ENCODE peak calls at places on chromosome 7, in four cellular contexts. F is GM12891, W is GM12878, K is H1. P is an unnamed sample.

GRCh38 chr7:1884583-1885350 is 214.7 kb downstream of the ELFN1 start:
- DNase-seq in F (no peak), W (no peak), K (no peak), P (no peak)

GRCh38 chr7:142025896-142026295 is 30.2 kb downstream of the MGAM start:
- DNase-seq in F (no peak), W (no peak), K (no peak), P (no peak)

GRCh38 chr7:111873963-111874693 is 311.8 kb upstream of the IMMP2L start:
- DNase-seq in F (no peak), W (no peak), K (no peak), P (no peak)

GRCh38 chr7:17986826-17987225 is 40.8 kb downstream of the PRPS1L1 start:
- DNase-seq in F (no peak), W (no peak), K (no peak), P (no peak)

GRCh38 chr7:106731637-106732036 is 70.7 kb upstream of the CCDC71L start:
- DNase-seq in F (no peak), W (no peak), K (no peak), P (no peak)

GRCh38 chr7:47327698-47328391 is 254.1 kb downstream of the TNS3 start:
- DNase-seq in F (no peak), W (no peak), K (peak), P (no peak)

GRCh38 chr7:12941512-12941911 is 254.1 kb downstream of the ARL4A start:
- DNase-seq in F (no peak), W (no peak), K (no peak), P (no peak)

GRCh38 chr7:27160147-27160545 is 3.7 kb upstream of the HOXA7 start:
- DNase-seq in F (no peak), W (no peak), K (no peak), P (no peak)

GRCh38 chr7:132472463-132473120 is 103.7 kb downstream of the PLXNA4 start:
- DNase-seq in F (no peak), W (no peak), K (no peak), P (no peak)

GRCh38 chr7:2255145-2256139 is 13.4 kb downstream of the NUDT1 start:
- DNase-seq in F (no peak), W (no peak), K (no peak), P (peak)

GRCh38 chr7:156725074-156725473 is 84.5 kb downstream of the RNF32 start:
- DNase-seq in F (no peak), W (no peak), K (no peak), P (no peak)

GRCh38 chr7:142134944-142135343 is 23.4 kb downstream of the MGAM2 start:
- DNase-seq in F (no peak), W (no peak), K (no peak), P (no peak)

GRCh38 chr7:80311313-80311712 is 176.7 kb downstream of the GNAI1 start:
- DNase-seq in F (no peak), W (no peak), K (no peak), P (no peak)

GRCh38 chr7:20598479-20599419 is 16.7 kb upstream of the ABCB5 start:
- DNase-seq in F (peak), W (peak), K (no peak), P (no peak)

GRCh38 chr7:140694592-140694991 is 1.9 kb upstream of the NDUFB2 start:
- DNase-seq in F (no peak), W (no peak), K (no peak), P (no peak)

GRCh38 chr7:157916946-157917670 is 580.3 kb downstream of the DNAJB6 start:
- DNase-seq in F (no peak), W (no peak), K (no peak), P (no peak)

GRCh38 chr7:6279937-6280336 is 7.5 kb upstream of the CYTH3 start:
- DNase-seq in F (no peak), W (no peak), K (no peak), P (no peak)

GRCh38 chr7:1027285-1028043 is 16.9 kb upstream of the GPR146 start:
- DNase-seq in F (no peak), W (no peak), K (no peak), P (no peak)

GRCh38 chr7:128176696-128177095 is 64.4 kb upstream of the LEP start:
- DNase-seq in F (no peak), W (no peak), K (no peak), P (no peak)

GRCh38 chr7:24192053-24192452 is 91.9 kb upstream of the NPY start:
- DNase-seq in F (no peak), W (no peak), K (no peak), P (no peak)

GRCh38 chr7:94244760-94245159 is 149.9 kb upstream of the COL1A2 start:
- DNase-seq in F (no peak), W (no peak), K (no peak), P (no peak)

GRCh38 chr7:124532166-124532565 is 233.4 kb downstream of the GPR37 start:
- DNase-seq in F (no peak), W (no peak), K (no peak), P (no peak)

GRCh38 chr7:25857376-25858067 is 294.5 kb upstream of the NFE2L3 start:
- DNase-seq in F (no peak), W (no peak), K (no peak), P (no peak)

GRCh38 chr7:19585761-19586160 is 123.1 kb downstream of the POLR1F start:
- DNase-seq in F (no peak), W (no peak), K (no peak), P (no peak)

GRCh38 chr7:937851-938484 is 16.5 kb downstream of the ADAP1 start:
- DNase-seq in F (no peak), W (no peak), K (no peak), P (no peak)

GRCh38 chr7:132100981-132101380 is 475.3 kb downstream of the PLXNA4 start:
- DNase-seq in F (no peak), W (no peak), K (no peak), P (no peak)

GRCh38 chr7:73669858-73670385 is 2.3 kb downstream of the VPS37D start:
- DNase-seq in F (no peak), W (no peak), K (no peak), P (no peak)

GRCh38 chr7:47375121-47375551 is 206.8 kb downstream of the TNS3 start:
- DNase-seq in F (no peak), W (no peak), K (no peak), P (no peak)

GRCh38 chr7:131381069-131381838 is 53.6 kb downstream of the MKLN1 start:
- DNase-seq in F (no peak), W (no peak), K (no peak), P (no peak)

GRCh38 chr7:85608804-85609203 is 421.9 kb upstream of the SEMA3D start:
- DNase-seq in F (no peak), W (no peak), K (no peak), P (no peak)

GRCh38 chr7:129780257-129781127 is 169.0 kb downstream of the NRF1 start:
- DNase-seq in F (peak), W (no peak), K (peak), P (peak)

GRCh38 chr7:129779602-129780256 is 168.2 kb downstream of the NRF1 start:
- DNase-seq in F (peak), W (no peak), K (no peak), P (peak)

GRCh38 chr7:129777195-129777844 is 165.8 kb downstream of the NRF1 start:
- DNase-seq in F (no peak), W (no peak), K (no peak), P (no peak)

GRCh38 chr7:129777993-129778769 is 166.7 kb downstream of the NRF1 start:
- DNase-seq in F (no peak), W (no peak), K (no peak), P (no peak)

GRCh38 chr7:129778770-129779601 is 167.5 kb downstream of the NRF1 start:
- DNase-seq in F (no peak), W (no peak), K (no peak), P (no peak)
- TF ChIP-seq TAF1 in F (no peak), W (no peak), K (no peak), P (no peak)

GRCh38 chr7:149125864-149126661 is at the start of gene ZNF425:
- DNase-seq in F (peak), W (peak), K (peak), P (peak)

GRCh38 chr7:149125189-149125863 is 798 bp downstream of the ZNF425 start:
- DNase-seq in F (no peak), W (no peak), K (no peak), P (no peak)

GRCh38 chr7:149130572-149131198 is 4.6 kb upstream of the ZNF425 start:
- DNase-seq in F (no peak), W (no peak), K (no peak), P (no peak)

GRCh38 chr7:149126662-149127321 is 668 bp upstream of the ZNF425 start:
- DNase-seq in F (peak), W (no peak), K (no peak), P (peak)
- TF ChIP-seq POLR2A in F (peak), W (no peak), K (no peak), P (no peak)

DNA sequence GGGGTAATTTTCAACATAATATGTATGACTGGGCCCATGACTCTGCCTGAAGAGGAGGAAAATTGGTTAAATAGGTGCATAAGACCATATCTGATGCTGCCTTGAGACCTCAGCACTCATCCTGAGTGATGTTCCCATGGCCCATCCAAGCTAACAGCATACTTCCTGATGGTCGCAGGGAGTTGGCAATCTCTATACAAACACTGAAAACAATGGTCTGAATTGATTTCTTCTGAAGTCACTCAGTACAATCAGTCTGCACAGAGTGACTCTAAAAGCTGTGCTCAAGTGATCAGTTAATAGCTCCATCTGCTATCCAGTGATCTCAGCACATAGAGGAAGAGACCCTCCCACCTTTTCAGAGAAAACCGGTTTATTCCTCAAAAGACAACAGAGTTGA is 3.9 kb downstream of the PPP1R17 start:
- DNase-seq in F (no peak), W (no peak), K (no peak), P (no peak)
- TF ChIP-seq POLR2AphosphoS5 in F (no peak), W (no peak), K (no peak), P (no peak)

DNA sequence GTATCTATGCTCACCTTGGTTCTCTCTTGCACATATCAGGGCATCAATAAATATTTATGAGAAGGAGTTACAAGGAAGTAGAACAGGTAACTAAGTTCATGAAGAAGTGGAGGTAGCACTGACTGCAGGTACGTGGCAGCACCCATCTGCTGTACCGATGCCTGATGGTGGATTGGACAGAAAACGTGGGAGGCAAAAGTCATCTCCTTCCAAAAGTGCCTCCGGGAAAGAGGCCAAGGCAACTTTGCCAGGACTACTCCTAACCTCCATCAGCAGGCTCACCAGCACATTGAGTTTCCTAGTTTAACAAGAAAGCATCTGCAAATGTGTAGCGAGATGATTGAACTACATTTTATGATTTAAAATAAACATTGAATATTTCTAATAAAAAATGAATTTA is 248.8 kb downstream of the ANKRD7 start:
- DNase-seq in F (no peak), W (no peak), K (no peak), P (no peak)
- TF ChIP-seq TAF1 in F (no peak), W (no peak), K (no peak), P (no peak)

DNA sequence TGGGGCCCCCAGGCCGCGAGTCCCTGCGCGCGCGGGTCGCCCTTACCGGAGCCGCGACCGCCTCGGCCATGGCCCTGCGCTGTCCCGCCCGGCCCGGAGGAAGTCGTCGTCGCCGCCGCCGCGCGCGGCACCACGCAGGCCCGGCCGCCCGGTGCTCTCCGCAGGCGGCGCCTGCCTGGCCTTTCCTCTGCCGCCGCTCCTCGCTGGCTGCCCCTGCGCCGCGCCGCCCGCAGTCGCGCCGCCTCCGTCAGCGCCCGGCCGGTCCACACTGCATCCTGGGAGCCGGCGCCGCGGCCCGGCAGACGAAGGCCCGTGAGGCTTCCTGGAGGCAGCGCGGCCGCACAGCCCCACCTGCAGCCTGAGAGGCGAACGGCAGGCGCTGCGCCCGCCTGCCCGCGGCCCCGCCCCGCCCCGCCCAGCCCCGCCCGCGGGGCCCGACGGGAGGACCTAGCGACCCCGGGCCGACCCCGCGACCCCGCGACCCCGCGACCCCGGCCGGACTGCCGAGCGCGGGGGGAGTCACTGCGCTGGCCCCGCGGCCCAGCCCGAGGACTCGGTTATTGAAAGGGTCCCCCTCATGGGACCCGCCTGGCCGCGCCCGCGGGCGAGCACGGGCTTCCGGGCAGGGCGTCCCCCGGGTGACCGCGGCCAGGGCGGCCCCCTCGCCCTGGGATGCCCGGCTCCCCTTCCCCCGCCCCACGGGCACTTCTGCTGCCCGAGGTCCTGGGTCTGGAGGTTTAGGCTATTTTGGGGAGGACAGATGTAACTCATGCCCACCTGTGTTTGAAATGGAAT is at the start of gene ZNF746:
- DNase-seq in F (peak), W (peak), K (peak), P (peak)
- TF ChIP-seq POLR2A in F (no peak), W (peak), K (no peak), P (peak)

DNA sequence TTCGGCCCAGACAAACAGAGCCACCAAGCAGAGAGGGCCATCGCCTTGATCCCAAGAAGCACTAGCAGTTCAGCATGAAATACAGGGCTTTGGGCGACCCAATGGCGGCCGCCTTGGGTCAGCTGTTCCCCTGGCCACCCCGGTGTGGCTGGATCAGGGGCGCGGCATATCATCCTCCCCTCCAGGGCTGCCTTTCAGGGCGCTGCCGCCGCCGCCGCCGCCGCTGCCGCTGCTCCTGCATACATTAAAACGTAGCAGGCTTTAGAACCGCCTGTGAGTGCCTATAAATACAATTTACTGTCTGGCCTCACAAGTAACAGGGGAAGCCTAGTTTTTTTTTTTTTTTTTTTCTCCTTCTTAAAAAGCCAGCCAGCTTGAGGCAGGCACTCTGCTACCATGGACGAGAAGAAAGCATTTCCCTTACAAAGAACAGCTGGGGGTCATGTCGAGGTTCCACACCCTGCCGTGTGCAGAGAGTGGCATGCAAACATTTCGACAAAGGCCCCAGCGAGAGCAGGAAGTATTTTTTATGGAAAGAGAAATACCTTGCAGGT is 57.7 kb upstream of the EFCAB10 start:
- DNase-seq in F (no peak), W (no peak), K (peak), P (no peak)
- TF ChIP-seq POLR2AphosphoS5 in F (no peak), W (no peak), K (no peak), P (no peak)

P was measured in GM12892.